ENCODE peak calls at places on chromosomes 5 and 9, in four cellular contexts. T, M, N and J are unnamed samples.

GRCh38 chr5:166907314-166907713 is 1384.1 kb upstream of the WWC1 start:
- DNase-seq in T (no peak), M (no peak), N (no peak), J (no peak)

GRCh38 chr9:128528445-128529160 is 23.8 kb upstream of the SPTAN1 start:
- DNase-seq in M (no peak), T (no peak), N (no peak), J (no peak)

GRCh38 chr5:158958048-158958994 is 141.4 kb downstream of the EBF1 start:
- DNase-seq in M (no peak), N (no peak), T (no peak), J (no peak)

GRCh38 chr9:131304676-131305366 is 15.3 kb downstream of the PLPP7 start:
- DNase-seq in T (no peak), M (no peak), N (no peak), J (no peak)

GRCh38 chr5:147879784-147880183 is 1.3 kb downstream of the SCGB3A2 start:
- DNase-seq in T (no peak), M (no peak), N (no peak), J (no peak)

GRCh38 chr5:95382843-95383242 is 8.3 kb upstream of the FAM81B start:
- DNase-seq in T (no peak), N (no peak), M (peak), J (no peak)

GRCh38 chr9:79570449-79571308 is 1.1 kb upstream of the TLE4 start:
- DNase-seq in M (no peak), N (peak), T (no peak), J (peak)

GRCh38 chr9:109852561-109852960 is 72.6 kb downstream of the PALM2AKAP2 start:
- DNase-seq in M (no peak), T (no peak), N (no peak), J (no peak)

GRCh38 chr5:65640240-65640639 is 15.4 kb downstream of the SHLD3 start:
- DNase-seq in T (no peak), N (no peak), M (no peak), J (no peak)

GRCh38 chr5:132467292-132467984 is 23.1 kb downstream of the IRF1 start:
- DNase-seq in T (no peak), N (no peak), M (no peak), J (no peak)

GRCh38 chr9:100759166-100759565 is 181.3 kb downstream of the CAVIN4 start:
- DNase-seq in T (no peak), N (no peak), M (no peak), J (no peak)

GRCh38 chr5:87453801-87454200 is 41.1 kb upstream of the CCNH start:
- DNase-seq in N (no peak), M (no peak), T (no peak), J (no peak)

GRCh38 chr5:146789712-146790660 is 88.6 kb downstream of the PPP2R2B start:
- DNase-seq in N (no peak), T (no peak), M (no peak), J (no peak)

GRCh38 chr5:32330126-32330971 is 17.6 kb upstream of the MTMR12 start:
- DNase-seq in M (no peak), N (no peak), T (no peak), J (peak)

GRCh38 chr9:98374385-98375051 is 119.1 kb upstream of the TBC1D2 start:
- DNase-seq in N (no peak), T (no peak), M (no peak), J (peak)

GRCh38 chr9:108444400-108445358 is 411.1 kb downstream of the ACTL7B start:
- DNase-seq in M (peak), T (no peak), N (no peak), J (no peak)

GRCh38 chr5:136014049-136014516 is 14.7 kb upstream of the TGFBI start:
- DNase-seq in T (no peak), M (no peak), N (no peak), J (no peak)

GRCh38 chr5:139105621-139106071 is 92.5 kb downstream of the SIL1 start:
- DNase-seq in M (peak), T (no peak), N (no peak), J (no peak)

GRCh38 chr9:90578116-90578815 is 64.4 kb downstream of the DIRAS2 start:
- DNase-seq in N (no peak), M (no peak), T (no peak), J (no peak)

GRCh38 chr9:15182755-15183154 is 124.3 kb downstream of the TTC39B start:
- DNase-seq in N (no peak), M (no peak), T (no peak), J (no peak)

GRCh38 chr9:99867536-99867935 is 38.9 kb upstream of the STX17 start:
- DNase-seq in M (no peak), T (no peak), N (no peak), J (no peak)

GRCh38 chr9:104093162-104093561 is 947 bp upstream of the SMC2 start:
- DNase-seq in T (no peak), M (no peak), N (no peak), J (peak)

GRCh38 chr5:115857621-115858349 is 16.1 kb downstream of the AP3S1 start:
- DNase-seq in N (no peak), T (no peak), M (no peak), J (no peak)

GRCh38 chr9:13139641-13140171 is 139.8 kb downstream of the MPDZ start:
- DNase-seq in T (no peak), M (no peak), N (no peak), J (no peak)

GRCh38 chr5:55480781-55481180 is 54.0 kb downstream of the PLPP1 start:
- DNase-seq in M (no peak), N (no peak), T (no peak), J (no peak)

GRCh38 chr9:113187935-113188595 is 33.0 kb downstream of the FKBP15 start:
- DNase-seq in T (no peak), M (no peak), N (no peak), J (peak)

GRCh38 chr5:2399804-2400203 is 351.7 kb downstream of the IRX2 start:
- DNase-seq in T (no peak), N (no peak), M (no peak), J (no peak)

GRCh38 chr5:107671742-107672211 is 1.0 kb upstream of the EFNA5 start:
- DNase-seq in N (no peak), T (no peak), M (peak), J (no peak)

GRCh38 chr5:56328753-56329560 is 95.8 kb upstream of the ANKRD55 start:
- DNase-seq in M (no peak), N (no peak), T (peak), J (no peak)

GRCh38 chr9:78713746-78714405 is 417.0 kb downstream of the PSAT1 start:
- DNase-seq in T (no peak), M (no peak), N (no peak), J (no peak)

GRCh38 chr5:13957032-13957645 is 12.7 kb upstream of the DNAH5 start:
- DNase-seq in M (peak), T (no peak), N (no peak), J (no peak)

GRCh38 chr5:107472620-107473064 is 198.1 kb downstream of the EFNA5 start:
- DNase-seq in N (no peak), T (no peak), M (no peak), J (no peak)

GRCh38 chr5:71762826-71763225 is 43.8 kb downstream of the CARTPT start:
- DNase-seq in N (no peak), T (no peak), M (no peak), J (no peak)

GRCh38 chr9:116543731-116544400 is 143.2 kb upstream of the TRIM32 start:
- DNase-seq in N (no peak), T (no peak), M (no peak), J (no peak)

GRCh38 chr9:123049589-123050222 is 16.2 kb downstream of the GPR21 start:
- DNase-seq in N (no peak), T (no peak), M (no peak), J (peak)

GRCh38 chr9:22035591-22036011 is 26.5 kb upstream of the CDKN2B start:
- DNase-seq in T (no peak), N (no peak), M (no peak), J (no peak)

GRCh38 chr9:1042466-1042865 is 7.7 kb upstream of the DMRT2 start:
- DNase-seq in T (no peak), N (no peak), M (no peak), J (peak)